ENCODE peak calls at places on chromosome 12, in seven cellular contexts. F is heart right ventricle, G is sigmoid colon, N is mesenchymal stem cell, O is neuronal stem cell, Z is Panc1, Q is hepatocyte. M is an unnamed sample.
A peak's percentile ranks its signal among the peaks of the same experiment; 100 is the strongest.

GRCh38 chr12:97927991-97928390 is 465.4 kb downstream of the RMST start:
- DNase-seq in F (no peak), G (no peak), Q (no peak), N (peak; percentile 69), Z (no peak), O (no peak), M (no peak)

GRCh38 chr12:1662761-1663439 is 28.0 kb upstream of the ADIPOR2 start:
- DNase-seq in Z (no peak), N (peak; percentile 71), G (peak; percentile 78), Q (peak; percentile 88), F (peak; percentile 32), O (peak; percentile 67), M (no peak)

GRCh38 chr12:89709994-89710872 is 1.6 kb upstream of the ATP2B1 start:
- DNase-seq in Z (no peak), N (no peak), F (peak; percentile 73), O (no peak), G (peak; percentile 86), Q (peak; percentile 69), M (peak; percentile 77)

GRCh38 chr12:108241961-108242360 is 97.2 kb downstream of the CMKLR1 start:
- DNase-seq in N (no peak), F (no peak), Q (peak; percentile 16), Z (no peak), O (no peak), G (no peak), M (no peak)

GRCh38 chr12:65094722-65095121 is 26.4 kb downstream of the WIF1 start:
- DNase-seq in N (no peak), Q (no peak), O (no peak), Z (no peak), F (no peak), G (no peak), M (no peak)

GRCh38 chr12:123306200-123306599 is 34.5 kb upstream of the CDK2AP1 start:
- DNase-seq in O (no peak), G (no peak), F (no peak), Z (no peak), Q (no peak), N (no peak), M (no peak)

GRCh38 chr12:23640754-23641153 is 308.7 kb downstream of the SOX5 start:
- DNase-seq in G (no peak), Z (no peak), F (no peak), O (peak; percentile 78), N (no peak), Q (no peak), M (no peak)

GRCh38 chr12:93894391-93895095 is 217.4 kb downstream of the CRADD start:
- DNase-seq in Q (peak; percentile 48), Z (no peak), G (peak; percentile 94), N (no peak), F (peak; percentile 95), O (no peak), M (peak; percentile 71)

GRCh38 chr12:110564471-110564991 is 18.6 kb downstream of the PPTC7 start:
- DNase-seq in Q (no peak), O (no peak), F (no peak), Z (no peak), N (no peak), G (no peak), M (no peak)

GRCh38 chr12:12079291-12079690 is 8.6 kb downstream of the BCL2L14 start:
- DNase-seq in O (no peak), N (peak; percentile 67), Q (no peak), Z (no peak), F (no peak), G (no peak), M (no peak)

GRCh38 chr12:29041621-29042020 is 107.5 kb upstream of the FAR2 start:
- DNase-seq in Q (peak; percentile 59), F (no peak), G (no peak), O (no peak), N (peak; percentile 91), Z (peak; percentile 65), M (no peak)

GRCh38 chr12:95182868-95183415 is 34.3 kb downstream of the FGD6 start:
- DNase-seq in F (no peak), N (peak; percentile 77), Q (no peak), Z (no peak), G (no peak), O (no peak), M (no peak)

GRCh38 chr12:34377243-34378035 is 355.1 kb downstream of the ALG10 start:
- DNase-seq in G (no peak), F (no peak), N (no peak), Z (no peak), Q (no peak), O (no peak), M (no peak)

GRCh38 chr12:101459642-101460346 is 15.3 kb upstream of the SPIC start:
- DNase-seq in N (peak; percentile 62), Z (peak; percentile 74), O (no peak), G (no peak), F (no peak), Q (peak; percentile 42), M (no peak)

GRCh38 chr12:46981627-46982026 is 97.8 kb upstream of the PCED1B start:
- DNase-seq in Q (no peak), G (no peak), N (no peak), O (no peak), Z (no peak), F (no peak), M (no peak)

GRCh38 chr12:70031046-70031445 is 206.0 kb downstream of the MYRFL start:
- DNase-seq in N (no peak), G (no peak), Q (no peak), O (no peak), F (no peak), Z (no peak), M (no peak)

GRCh38 chr12:104684884-104685283 is 228.1 kb downstream of the CHST11 start:
- DNase-seq in N (no peak), Q (no peak), O (no peak), F (no peak), G (no peak), Z (no peak), M (no peak)

GRCh38 chr12:85155791-85156190 is 119.6 kb downstream of the LRRIQ1 start:
- DNase-seq in O (peak; percentile 2), Z (no peak), F (no peak), Q (peak; percentile 13), N (peak; percentile 43), G (no peak), M (no peak)

GRCh38 chr12:60144395-60144794 is 548.6 kb downstream of the SLC16A7 start:
- DNase-seq in F (no peak), Z (no peak), G (no peak), N (no peak), O (no peak), Q (no peak), M (no peak)

GRCh38 chr12:60152756-60153155 is 556.9 kb downstream of the SLC16A7 start:
- DNase-seq in Z (no peak), N (no peak), F (no peak), G (no peak), Q (no peak), O (no peak), M (no peak)

GRCh38 chr12:60148831-60149230 is 553.0 kb downstream of the SLC16A7 start:
- DNase-seq in Z (no peak), G (no peak), Q (no peak), F (no peak), O (no peak), N (peak; percentile 58), M (no peak)

GRCh38 chr12:60148109-60148508 is 552.3 kb downstream of the SLC16A7 start:
- DNase-seq in G (no peak), Q (peak; percentile 8), F (no peak), O (no peak), Z (no peak), N (peak; percentile 53), M (no peak)
- H3K27ac ChIP-seq in G (no peak overlapping the region), Q (no peak overlapping the region), F (no peak overlapping the region), O (no peak overlapping the region), Z (no peak overlapping the region), N (peak overlapping the region; percentile 93), M (no peak overlapping the region)

GRCh38 chr12:120584343-120585149 is 3.3 kb upstream of the POP5 start:
- DNase-seq in Z (no peak), F (peak; percentile 31), G (peak; percentile 68), O (peak; percentile 71), Q (peak; percentile 71), N (peak; percentile 27), M (peak; percentile 62)

GRCh38 chr12:120579179-120579578 is 2.0 kb downstream of the POP5 start:
- DNase-seq in Z (no peak), F (no peak), O (no peak), Q (no peak), G (no peak), N (no peak), M (no peak)

GRCh38 chr12:120583478-120584030 is 2.4 kb upstream of the POP5 start:
- DNase-seq in F (peak; percentile 64), G (peak; percentile 85), N (peak; percentile 68), Q (peak; percentile 80), O (peak; percentile 82), Z (peak; percentile 20), M (peak; percentile 79)

GRCh38 chr12:120580787-120581723 is at the start of gene POP5:
- DNase-seq in F (peak; percentile 97), Q (peak; percentile 99), O (peak; percentile 97), N (peak; percentile 98), G (peak; percentile 98), Z (peak; percentile 86), M (peak; percentile 98)

DNA sequence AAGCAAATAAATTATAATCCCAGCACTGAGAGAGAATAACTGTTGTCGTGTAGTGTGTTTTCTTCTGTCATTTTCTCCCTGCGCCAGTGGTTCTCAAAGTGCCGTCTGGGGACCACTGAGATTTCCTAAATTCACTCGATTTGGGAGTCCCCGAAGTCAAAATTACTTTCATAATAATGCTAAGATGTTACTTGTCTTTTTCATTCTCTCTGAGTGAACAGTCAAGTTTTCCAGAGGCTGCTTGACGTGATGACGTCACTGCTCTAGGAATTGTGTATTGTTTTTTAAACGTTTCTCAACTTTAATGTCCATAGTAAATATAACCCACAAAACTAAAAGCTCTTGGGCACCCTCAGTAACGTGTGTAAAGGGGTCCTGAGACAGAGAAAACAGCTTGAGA is 796 bp upstream of the POP5 start:
- DNase-seq in Z (no peak), Q (no peak), N (peak; percentile 18), G (no peak), F (no peak), O (no peak), M (no peak)
- H3K27ac ChIP-seq in Z (peak overlapping the region; percentile 90), Q (no peak overlapping the region), N (no peak overlapping the region), G (peak overlapping the region; percentile 72), F (peak overlapping the region; percentile 48), O (no peak overlapping the region), M (peak overlapping the region; percentile 62)

GRCh38 chr12:82527165-82527780 is 159.4 kb upstream of the TMTC2 start:
- DNase-seq in Q (peak; percentile 83), F (peak; percentile 21), O (peak; percentile 55), G (no peak), Z (peak; percentile 30), N (peak; percentile 51), M (peak; percentile 49)
- H3K27ac ChIP-seq in Q (no peak overlapping the region), F (no peak overlapping the region), O (no peak overlapping the region), G (no peak overlapping the region), Z (no peak overlapping the region), N (no peak overlapping the region), M (no peak overlapping the region)

GRCh38 chr12:105947906-105948305 is 190.8 kb downstream of the NUAK1 start:
- DNase-seq in G (no peak), Z (no peak), F (peak; percentile 16), Q (no peak), N (no peak), O (no peak), M (no peak)

GRCh38 chr12:105944628-105945027 is 194.1 kb downstream of the NUAK1 start:
- DNase-seq in N (no peak), Z (no peak), F (no peak), G (no peak), O (no peak), Q (no peak), M (no peak)

GRCh38 chr12:105948331-105948730 is 190.4 kb downstream of the NUAK1 start:
- DNase-seq in G (no peak), O (no peak), Z (no peak), Q (no peak), F (no peak), N (no peak), M (no peak)

GRCh38 chr12:105946541-105946940 is 192.2 kb downstream of the NUAK1 start:
- DNase-seq in O (no peak), Z (no peak), F (peak; percentile 66), Q (no peak), N (no peak), G (no peak), M (peak; percentile 20)

GRCh38 chr12:105945935-105946334 is 192.8 kb downstream of the NUAK1 start:
- DNase-seq in G (no peak), F (no peak), Z (no peak), O (no peak), Q (no peak), N (no peak), M (no peak)
- H3K27ac ChIP-seq in G (no peak overlapping the region), F (no peak overlapping the region), Z (no peak overlapping the region), O (no peak overlapping the region), Q (no peak overlapping the region), N (no peak overlapping the region), M (no peak overlapping the region)

M was measured in dorsolateral prefrontal cortex.